ENCODE peak calls at places on chromosomes 13 and 19, in four cellular contexts. One of them, this sample, is unnamed.

GRCh38 chr13:113639661-113640262 is 18.2 kb downstream of the ATP4B start:
- DNase-seq in hypothalamus: no peak
- DNase-seq in DMS153: no peak
- DNase-seq in NCI-H446 treated with DMSO at 0.1 percent for 48 hours: no peak
- DNase-seq in this sample: no peak

GRCh38 chr19:51904331-51905165 is at the start of gene ZNF649:
- DNase-seq in hypothalamus: peak; percentile 82
- DNase-seq in DMS153: peak; percentile 77
- DNase-seq in NCI-H446 treated with DMSO at 0.1 percent for 48 hours: peak; percentile 69
- DNase-seq in this sample: peak; percentile 70

GRCh38 chr19:12137541-12137940 is 2.6 kb downstream of the ZNF20 start:
- DNase-seq in hypothalamus: no peak
- DNase-seq in DMS153: no peak
- DNase-seq in NCI-H446 treated with DMSO at 0.1 percent for 48 hours: no peak
- DNase-seq in this sample: no peak

GRCh38 chr13:110711778-110712070 is 1.8 kb upstream of the ING1 start:
- DNase-seq in hypothalamus: no peak
- DNase-seq in DMS153: no peak
- DNase-seq in NCI-H446 treated with DMSO at 0.1 percent for 48 hours: no peak
- DNase-seq in this sample: peak; percentile 81

GRCh38 chr13:46531953-46532352 is 21.0 kb upstream of the LRCH1 start:
- DNase-seq in hypothalamus: no peak
- DNase-seq in DMS153: no peak
- DNase-seq in NCI-H446 treated with DMSO at 0.1 percent for 48 hours: no peak
- DNase-seq in this sample: no peak

GRCh38 chr19:49930483-49931011 is 1.2 kb upstream of the NUP62 start:
- DNase-seq in hypothalamus: no peak
- DNase-seq in DMS153: no peak
- DNase-seq in NCI-H446 treated with DMSO at 0.1 percent for 48 hours: no peak
- DNase-seq in this sample: peak; percentile 78

GRCh38 chr13:43360911-43361605 is 337.7 kb downstream of the DNAJC15 start:
- DNase-seq in hypothalamus: no peak
- DNase-seq in DMS153: no peak
- DNase-seq in NCI-H446 treated with DMSO at 0.1 percent for 48 hours: no peak
- DNase-seq in this sample: no peak

GRCh38 chr13:85798999-85799646 is at the start of gene SLITRK6:
- DNase-seq in hypothalamus: no peak
- DNase-seq in DMS153: peak; percentile 58
- DNase-seq in NCI-H446 treated with DMSO at 0.1 percent for 48 hours: no peak
- DNase-seq in this sample: no peak

GRCh38 chr13:96822900-96823299 is 171.4 kb downstream of the OXGR1 start:
- DNase-seq in hypothalamus: no peak
- DNase-seq in DMS153: peak; percentile 27
- DNase-seq in NCI-H446 treated with DMSO at 0.1 percent for 48 hours: no peak
- DNase-seq in this sample: no peak

GRCh38 chr19:44401108-44401786 is at the start of gene ZNF285:
- DNase-seq in hypothalamus: no peak
- DNase-seq in DMS153: no peak
- DNase-seq in NCI-H446 treated with DMSO at 0.1 percent for 48 hours: no peak
- DNase-seq in this sample: no peak

GRCh38 chr19:48913114-48913513 is 13.0 kb downstream of the NUCB1 start:
- DNase-seq in hypothalamus: no peak
- DNase-seq in DMS153: no peak
- DNase-seq in NCI-H446 treated with DMSO at 0.1 percent for 48 hours: no peak
- DNase-seq in this sample: no peak

GRCh38 chr19:10988380-10988779 is 27.6 kb downstream of the SMARCA4 start:
- DNase-seq in hypothalamus: no peak
- DNase-seq in DMS153: no peak
- DNase-seq in NCI-H446 treated with DMSO at 0.1 percent for 48 hours: no peak
- DNase-seq in this sample: no peak

GRCh38 chr19:55034751-55035150 is 3.3 kb downstream of the GP6 start:
- DNase-seq in hypothalamus: no peak
- DNase-seq in DMS153: no peak
- DNase-seq in NCI-H446 treated with DMSO at 0.1 percent for 48 hours: no peak
- DNase-seq in this sample: no peak

GRCh38 chr13:44191504-44192171 is 182.0 kb upstream of the SERP2 start:
- DNase-seq in hypothalamus: peak; percentile 34
- DNase-seq in DMS153: peak; percentile 73
- DNase-seq in NCI-H446 treated with DMSO at 0.1 percent for 48 hours: peak; percentile 91
- DNase-seq in this sample: peak; percentile 26

GRCh38 chr19:35565016-35565856 is 1.8 kb upstream of the ATP4A start:
- DNase-seq in hypothalamus: no peak
- DNase-seq in DMS153: no peak
- DNase-seq in NCI-H446 treated with DMSO at 0.1 percent for 48 hours: no peak
- DNase-seq in this sample: no peak